ENCODE peak calls at places on chromosomes 2 and 18, in five cellular contexts. E, N, C, J and V are unnamed samples. For H3K27me3 and H3K4me1, the result is how much of the 10 kb centered on the place peaks cover.

GRCh38 chr18:3525870-3526420 is 76.0 kb downstream of the TGIF1 start:
- DNase-seq in E (no peak), N (peak), C (peak), J (no peak), V (no peak)

GRCh38 chr18:62452280-62452824 is 70.5 kb upstream of the ZCCHC2 start:
- DNase-seq in E (no peak), N (no peak), C (no peak), J (peak), V (no peak)

GRCh38 chr2:96537734-96538486 is 1.4 kb downstream of the ARID5A start:
- DNase-seq in E (no peak), N (peak), C (peak), J (no peak), V (no peak)

GRCh38 chr2:102615620-102616436 is 3.5 kb upstream of the SLC9A2 start:
- DNase-seq in E (peak), N (peak), C (peak), J (peak), V (peak)

GRCh38 chr2:68784849-68785248 is 50.2 kb downstream of the ARHGAP25 start:
- DNase-seq in E (no peak), N (no peak), C (no peak), J (no peak), V (no peak)

GRCh38 chr18:35019929-35020328 is 21.3 kb upstream of the MAPRE2 start:
- DNase-seq in E (no peak), N (no peak), C (no peak), J (no peak), V (no peak)

GRCh38 chr18:4309227-4309626 is 145.9 kb downstream of the DLGAP1 start:
- DNase-seq in E (no peak), N (no peak), C (no peak), J (no peak), V (no peak)

GRCh38 chr2:30321466-30321865 is 90.1 kb downstream of the LBH start:
- DNase-seq in E (no peak), N (no peak), C (no peak), J (peak), V (no peak)

GRCh38 chr2:46389417-46389916 is 89.9 kb upstream of the TMEM247 start:
- DNase-seq in E (no peak), N (no peak), C (no peak), J (no peak), V (no peak)

GRCh38 chr18:8554354-8554753 is 54.9 kb upstream of the RAB12 start:
- DNase-seq in E (no peak), N (no peak), C (no peak), J (no peak), V (no peak)

GRCh38 chr18:26487437-26487836 is 60.9 kb downstream of the KCTD1 start:
- DNase-seq in E (no peak), N (no peak), C (no peak), J (peak), V (no peak)

GRCh38 chr2:120978359-120979050 is 242.8 kb downstream of the GLI2 start:
- DNase-seq in E (peak), N (no peak), C (no peak), J (peak), V (no peak)

GRCh38 chr2:82330104-82330503 is 2025.6 kb upstream of the LRRTM1 start:
- DNase-seq in E (no peak), N (no peak), C (no peak), J (no peak), V (no peak)

GRCh38 chr18:51727780-51728179 is 530.3 kb upstream of the MEX3C start:
- DNase-seq in E (no peak), N (no peak), C (no peak), J (no peak), V (no peak)

GRCh38 chr2:205170399-205170798 is 511.9 kb upstream of the NRP2 start:
- DNase-seq in E (no peak), N (no peak), C (peak), J (no peak), V (no peak)

GRCh38 chr2:71531522-71532047 is 78.2 kb downstream of the DYSF start:
- DNase-seq in E (no peak), N (no peak), C (peak), J (peak), V (no peak)

GRCh38 chr2:214180686-214181085 is 230.2 kb upstream of the VWC2L start:
- DNase-seq in E (no peak), N (no peak), C (no peak), J (no peak), V (no peak)

GRCh38 chr2:118889995-118890394 is 42.5 kb upstream of the EN1 start:
- DNase-seq in E (no peak), N (no peak), C (no peak), J (no peak), V (no peak)

GRCh38 chr2:152065945-152066344 is 32.9 kb downstream of the CACNB4 start:
- DNase-seq in E (no peak), N (no peak), C (no peak), J (no peak), V (no peak)

GRCh38 chr2:152062130-152063091 is 36.4 kb downstream of the CACNB4 start:
- DNase-seq in E (peak), N (no peak), C (no peak), J (no peak), V (no peak)

GRCh38 chr2:152067823-152068222 is 31.0 kb downstream of the CACNB4 start:
- DNase-seq in E (no peak), N (no peak), C (no peak), J (no peak), V (no peak)

GRCh38 chr2:152061383-152061782 is 37.5 kb downstream of the CACNB4 start:
- DNase-seq in E (no peak), N (no peak), C (no peak), J (no peak), V (no peak)

GRCh38 chr2:152063325-152063924 is 35.4 kb downstream of the CACNB4 start:
- DNase-seq in E (no peak), N (no peak), C (no peak), J (no peak), V (no peak)
- H3K27me3 ChIP-seq in E (under half), N (under half), C (under half), J (under half), V (under half)

DNA sequence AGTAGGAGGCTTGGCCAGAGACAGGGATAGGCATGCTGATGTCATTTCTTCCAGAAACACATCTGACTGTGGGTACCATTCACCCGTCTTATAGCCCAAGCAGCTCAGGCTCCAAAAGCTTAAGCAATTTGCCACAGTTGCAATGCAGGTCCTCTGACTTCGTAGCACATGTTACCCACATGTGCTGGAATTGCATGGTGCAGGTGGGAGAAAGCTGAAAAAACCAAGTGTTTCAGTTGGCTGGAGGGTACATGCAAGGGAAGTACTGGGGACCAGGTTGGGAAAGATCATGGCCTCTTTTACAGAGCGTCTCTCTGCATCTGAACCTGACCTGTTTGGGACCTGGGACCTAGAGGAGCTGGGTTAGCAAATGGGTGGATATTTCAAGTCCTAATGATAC is 45.9 kb upstream of the TTC39C start:
- DNase-seq in E (no peak), N (no peak), C (no peak), J (no peak), V (no peak)
- H3K4me1 ChIP-seq in E (under half), N (half or more), C (under half), J (under half), V (under half)

DNA sequence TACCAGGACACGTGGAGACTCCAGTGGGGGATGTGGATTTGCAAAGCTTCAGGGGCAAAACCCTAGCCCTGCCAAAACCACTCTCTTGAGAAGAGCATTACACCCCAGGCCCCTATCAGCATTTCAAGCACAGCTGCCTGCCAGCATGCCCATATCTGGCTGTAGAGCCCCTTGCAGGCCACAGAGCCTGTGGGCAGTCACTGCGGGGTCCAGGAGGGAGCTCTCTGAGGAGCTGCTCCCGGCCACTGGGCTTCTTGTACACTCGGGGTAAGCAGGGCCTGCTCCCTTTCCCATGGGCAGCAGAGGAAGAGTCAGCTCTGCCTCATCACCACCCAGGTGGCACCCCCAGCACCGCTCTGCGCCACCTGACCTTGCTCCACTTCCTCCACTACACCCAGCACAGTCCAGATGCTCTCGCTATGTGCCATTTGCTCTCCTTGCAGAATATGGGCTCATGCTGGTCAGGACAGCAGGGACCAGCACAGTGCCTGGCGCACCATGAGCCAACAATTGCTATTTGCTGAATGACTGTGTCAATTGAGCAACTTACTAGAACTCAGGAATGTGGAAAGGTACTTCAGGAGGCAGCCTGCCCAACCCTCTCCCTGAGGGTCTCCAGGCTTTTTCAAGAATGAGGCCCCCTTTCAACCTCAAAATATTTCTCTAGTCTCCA is 7.4 kb downstream of the CHST10 start:
- DNase-seq in E (no peak), N (no peak), C (no peak), J (no peak), V (no peak)
- H3K27me3 ChIP-seq in E (under half), N (under half), C (under half), J (under half), V (under half)

GRCh38 chr2:129620411-129620810 is 359.1 kb upstream of the RAB6C start:
- DNase-seq in E (no peak), N (no peak), C (no peak), J (no peak), V (no peak)

GRCh38 chr2:129623783-129624182 is 355.7 kb upstream of the RAB6C start:
- DNase-seq in E (no peak), N (no peak), C (peak), J (no peak), V (no peak)

DNA sequence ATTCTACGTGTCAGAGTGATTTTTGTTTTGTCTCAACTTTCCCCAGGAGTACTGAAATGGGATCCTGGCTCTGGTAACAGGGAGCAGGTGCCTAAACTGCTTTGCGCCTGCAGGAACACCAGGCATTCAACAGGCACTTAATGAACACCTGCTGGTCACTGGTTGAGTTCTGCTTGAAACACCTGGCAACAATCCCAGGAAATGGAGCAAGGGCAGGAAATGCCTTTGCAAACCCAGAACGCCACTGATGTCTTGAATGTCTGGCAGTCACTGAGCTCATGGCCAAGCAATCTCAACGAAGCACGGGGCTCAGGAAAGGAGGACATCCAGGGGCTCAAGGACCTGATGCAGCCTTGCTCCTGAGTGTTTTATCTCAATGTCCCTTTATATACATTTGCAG is 360.0 kb upstream of the RAB6C start:
- DNase-seq in E (no peak), N (no peak), C (peak), J (no peak), V (no peak)
- H3K4me1 ChIP-seq in E (under half), N (under half), C (under half), J (under half), V (under half)

GRCh38 chr2:134724341-134724740 is 5.5 kb upstream of the TMEM163 start:
- DNase-seq in E (no peak), N (no peak), C (peak), J (no peak), V (no peak)
- H3K27me3 ChIP-seq in E (under half), N (under half), C (under half), J (under half), V (under half)

GRCh38 chr2:84801816-84802215 is 79.1 kb downstream of the TRABD2A start:
- DNase-seq in E (no peak), N (no peak), C (no peak), J (no peak), V (no peak)

GRCh38 chr2:84807063-84807485 is 73.8 kb downstream of the TRABD2A start:
- DNase-seq in E (no peak), N (no peak), C (no peak), J (peak), V (no peak)

GRCh38 chr2:84808279-84808678 is 72.6 kb downstream of the TRABD2A start:
- DNase-seq in E (no peak), N (no peak), C (no peak), J (no peak), V (no peak)

GRCh38 chr2:84800194-84800805 is 80.6 kb downstream of the TRABD2A start:
- DNase-seq in E (no peak), N (no peak), C (no peak), J (no peak), V (no peak)

GRCh38 chr2:84805250-84805917 is 75.5 kb downstream of the TRABD2A start:
- DNase-seq in E (no peak), N (no peak), C (no peak), J (no peak), V (no peak)
- H3K4me1 ChIP-seq in E (under half), N (under half), C (under half), J (under half), V (under half)

GRCh38 chr2:232485757-232486557 is 1.7 kb downstream of the ECEL1 start:
- DNase-seq in E (no peak), N (no peak), C (peak), J (no peak), V (no peak)

GRCh38 chr2:232487385-232488096 is at the start of gene ECEL1:
- DNase-seq in E (peak), N (no peak), C (peak), J (no peak), V (no peak)

GRCh38 chr2:232485333-232485756 is 2.3 kb downstream of the ECEL1 start:
- DNase-seq in E (no peak), N (no peak), C (peak), J (no peak), V (no peak)

GRCh38 chr2:232488097-232488711 is 570 bp upstream of the ECEL1 start:
- DNase-seq in E (peak), N (no peak), C (peak), J (no peak), V (no peak)

DNA sequence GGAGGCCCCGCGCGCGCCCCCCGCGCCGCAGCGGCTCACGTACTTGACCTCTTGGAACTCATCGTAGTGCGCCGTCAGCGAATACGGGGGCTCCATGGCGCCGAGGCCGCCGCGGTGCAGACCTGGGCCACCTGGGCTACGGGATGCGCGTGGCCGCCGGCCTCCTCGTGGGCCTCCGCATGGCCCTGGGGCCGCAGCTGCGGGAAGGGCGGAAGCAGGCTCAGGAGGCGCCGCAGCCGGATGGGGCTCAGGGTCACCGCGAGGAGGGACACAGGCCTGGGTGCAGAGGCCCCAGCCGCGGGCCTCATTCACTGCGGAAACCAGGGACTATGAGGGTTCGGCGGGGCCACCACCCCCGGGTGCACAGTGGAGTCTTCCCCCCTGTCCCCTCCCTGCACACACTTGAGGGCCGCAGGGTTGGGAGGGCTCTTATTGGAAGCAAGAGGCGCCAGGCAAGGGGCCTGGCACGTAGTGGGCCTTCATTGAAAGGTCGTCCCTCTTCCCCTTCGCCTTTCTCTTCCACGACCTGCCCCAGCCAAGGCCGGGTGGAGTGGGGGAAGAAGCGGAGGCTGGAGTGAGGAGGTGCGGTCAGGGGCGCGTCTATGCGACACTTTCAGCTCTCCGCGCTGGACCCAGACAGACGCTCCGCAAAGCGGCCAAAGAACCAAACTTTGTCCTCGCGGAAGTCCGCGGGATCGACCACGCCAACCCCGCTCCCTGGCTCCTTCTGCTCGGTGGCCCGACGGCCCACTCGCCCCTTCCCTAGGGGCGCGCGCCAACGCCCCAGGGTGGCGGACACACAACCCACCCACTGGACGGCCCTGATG is 863 bp downstream of the ECEL1 start:
- DNase-seq in E (no peak), N (no peak), C (no peak), J (no peak), V (no peak)
- H3K27me3 ChIP-seq in E (under half), N (under half), C (under half), J (under half), V (under half)

GRCh38 chr2:177397501-177398289 is 5.1 kb downstream of the AGPS start:
- DNase-seq in E (no peak), N (no peak), C (no peak), J (peak), V (no peak)

GRCh38 chr2:177394622-177395021 is 2.0 kb downstream of the AGPS start:
- DNase-seq in E (no peak), N (no peak), C (no peak), J (no peak), V (no peak)

GRCh38 chr2:177393824-177394614 is 1.4 kb downstream of the AGPS start:
- DNase-seq in E (no peak), N (no peak), C (peak), J (peak), V (no peak)

GRCh38 chr2:177396630-177397460 is 4.3 kb downstream of the AGPS start:
- DNase-seq in E (no peak), N (no peak), C (peak), J (peak), V (no peak)

GRCh38 chr2:177395594-177395993 is 3.0 kb downstream of the AGPS start:
- DNase-seq in E (no peak), N (no peak), C (no peak), J (no peak), V (no peak)
- H3K4me1 ChIP-seq in E (under half), N (under half), C (under half), J (half or more), V (half or more)

GRCh38 chr18:50398099-50398498 is 23.3 kb downstream of the SKA1 start:
- DNase-seq in E (no peak), N (no peak), C (peak), J (no peak), V (no peak)

GRCh38 chr18:50401888-50402287 is 27.0 kb downstream of the SKA1 start:
- DNase-seq in E (peak), N (no peak), C (peak), J (peak), V (no peak)

GRCh38 chr18:50398947-50399346 is 24.1 kb downstream of the SKA1 start:
- DNase-seq in E (no peak), N (no peak), C (peak), J (no peak), V (no peak)

GRCh38 chr18:50399582-50399981 is 24.7 kb downstream of the SKA1 start:
- DNase-seq in E (no peak), N (no peak), C (peak), J (no peak), V (no peak)

GRCh38 chr18:50401334-50401733 is 26.5 kb downstream of the SKA1 start:
- DNase-seq in E (no peak), N (no peak), C (no peak), J (no peak), V (no peak)
- H3K27me3 ChIP-seq in E (under half), N (under half), C (under half), J (under half), V (under half)